ENCODE peak calls at places on chromosomes 7 and 10, in ten cellular contexts. V is stimulated activated CD4-positive, alpha-beta T cell treated with anti-CD3 and anti-CD28 coated beads, Interleukin-4, amount 100 ng/mL, for 24 hours; S is globus pallidus; Y is mesenteric fat pad; B is NCI-H1417 treated with DMSO at 0.1 percent for 48 hours; R is ovary; E is smooth muscle cell of the brain vasculature; F is ELR; Z is astrocyte of the spinal cord; A is NCI-H774. O is an unnamed sample.

GRCh38 chr7:157622408-157623221 is 285.8 kb downstream of the DNAJB6 start:
- DNase-seq in B (no peak), A (no peak), E (no peak), F (no peak), Z (no peak), S (no peak), Y (peak; percentile 67), R (no peak), V (no peak), O (no peak)

GRCh38 chr7:28410628-28411578 is 1.4 kb upstream of the CREB5 start:
- DNase-seq in F (peak; percentile 76), A (no peak), E (no peak), S (no peak), V (no peak), B (no peak), Y (no peak), R (peak; percentile 32), Z (peak; percentile 67), O (peak; percentile 76)

GRCh38 chr10:101831169-101831811 is 12.3 kb downstream of the KCNIP2 start:
- DNase-seq in S (no peak), E (no peak), R (no peak), Y (peak; percentile 86), F (no peak), V (no peak), Z (no peak), A (no peak), B (no peak), O (no peak)

GRCh38 chr7:131008840-131009651 is 275.0 kb upstream of the KLF14 start:
- DNase-seq in Z (peak; percentile 68), A (no peak), Y (no peak), F (peak; percentile 73), S (no peak), E (no peak), R (no peak), B (no peak), V (no peak), O (no peak)

GRCh38 chr10:83656924-83657323 is 482.4 kb upstream of the GHITM start:
- DNase-seq in B (no peak), Z (no peak), F (no peak), S (no peak), A (no peak), E (no peak), Y (no peak), R (no peak), V (no peak), O (no peak)

GRCh38 chr7:75534727-75535307 is 42.7 kb downstream of the SPDYE5 start:
- DNase-seq in Y (no peak), V (no peak), F (peak; percentile 80), S (no peak), A (no peak), Z (peak; percentile 60), B (no peak), E (no peak), R (no peak), O (peak; percentile 26)

GRCh38 chr7:116630932-116631449 is 41.0 kb upstream of the MET start:
- DNase-seq in Z (peak; percentile 90), A (peak; percentile 15), B (no peak), F (peak; percentile 89), S (no peak), E (no peak), Y (no peak), V (no peak), R (no peak), O (peak; percentile 99)

GRCh38 chr7:152202056-152202455 is 176.6 kb downstream of the GALNT11 start:
- DNase-seq in V (no peak), A (no peak), Y (no peak), B (no peak), Z (peak; percentile 29), F (peak; percentile 63), R (no peak), S (no peak), E (no peak), O (peak; percentile 34)

GRCh38 chr7:8154290-8154689 is 107.7 kb downstream of the ICA1 start:
- DNase-seq in F (no peak), E (no peak), B (peak; percentile 96), S (no peak), Y (no peak), R (no peak), A (peak; percentile 84), Z (no peak), V (no peak), O (no peak)

GRCh38 chr7:23261843-23262452 is 15.4 kb downstream of the GPNMB start:
- DNase-seq in F (peak; percentile 79), B (no peak), R (peak; percentile 33), S (peak; percentile 62), V (peak; percentile 64), Y (no peak), E (peak; percentile 39), A (peak; percentile 70), Z (peak; percentile 65), O (peak; percentile 71)

GRCh38 chr7:105102557-105103352 is 88.8 kb downstream of the KMT2E start:
- DNase-seq in Y (no peak), R (no peak), E (no peak), B (no peak), V (no peak), F (no peak), A (no peak), Z (no peak), S (no peak), O (no peak)

GRCh38 chr7:100435401-100436304 is 644 bp downstream of the PPP1R35 start:
- DNase-seq in A (peak; percentile 55), S (no peak), B (no peak), E (no peak), F (peak; percentile 52), V (peak; percentile 46), Y (peak; percentile 90), R (peak; percentile 35), Z (peak; percentile 16), O (peak; percentile 61)

GRCh38 chr7:99314504-99314903 is 11.2 kb upstream of the ARPC1A start:
- DNase-seq in B (no peak), A (no peak), V (peak; percentile 15), E (no peak), Z (no peak), F (no peak), Y (peak; percentile 65), S (no peak), R (no peak), O (peak; percentile 86)